ENCODE peak calls at places on chromosomes 1 and 21, in eight cellular contexts. X is uterus, M is GM12878, A is suprapubic skin, Y is body of pancreas, E is ovary, U is breast epithelium, T is prostate gland. V is an unnamed sample.
A peak's percentile ranks its signal among the peaks of the same experiment; 100 is the strongest.

GRCh38 chr1:163824006-163824405 is 502.3 kb downstream of the NUF2 start:
- DNase-seq in Y (no peak), U (no peak), A (no peak), M (no peak), T (no peak), X (peak; percentile 40), E (peak; percentile 9), V (no peak)

GRCh38 chr1:75725861-75726361 is 1.4 kb downstream of the ACADM start:
- DNase-seq in U (no peak), M (no peak), X (no peak), A (no peak), T (no peak), Y (peak; percentile 63), E (peak; percentile 20), V (no peak)

GRCh38 chr1:20999525-21000244 is 177.0 kb downstream of the EIF4G3 start:
- DNase-seq in M (no peak), T (no peak), X (no peak), U (no peak), A (no peak), E (no peak), Y (no peak), V (no peak)

GRCh38 chr1:206472454-206472853 is 2.2 kb downstream of the IKBKE start:
- DNase-seq in U (no peak), M (no peak), E (no peak), A (no peak), T (no peak), X (peak; percentile 56), Y (no peak), V (no peak)

GRCh38 chr1:115469703-115470476 is 131.8 kb upstream of the NGF start:
- DNase-seq in Y (peak; percentile 59), T (no peak), U (no peak), M (no peak), E (peak; percentile 64), X (peak; percentile 47), A (no peak), V (no peak)

GRCh38 chr21:45747802-45748445 is 104.4 kb downstream of the PCBP3 start:
- DNase-seq in T (peak; percentile 22), U (no peak), Y (no peak), X (no peak), M (no peak), E (no peak), A (no peak), V (no peak)

GRCh38 chr1:8752921-8753713 is 64.3 kb downstream of the RERE start:
- DNase-seq in Y (no peak), E (no peak), A (no peak), X (no peak), U (no peak), M (no peak), T (no peak), V (no peak)

GRCh38 chr1:61397915-61398314 is 315.6 kb downstream of the NFIA start:
- DNase-seq in X (no peak), Y (no peak), U (no peak), E (no peak), T (peak; percentile 13), A (no peak), M (no peak), V (no peak)

GRCh38 chr1:9197186-9198099 is 37.1 kb upstream of the H6PD start:
- DNase-seq in A (no peak), E (no peak), Y (no peak), X (no peak), T (no peak), M (no peak), U (no peak), V (no peak)

GRCh38 chr21:46559291-46559983 is 45.4 kb downstream of the S100B start:
- DNase-seq in A (no peak), E (no peak), T (no peak), M (peak; percentile 34), Y (no peak), X (no peak), U (no peak), V (no peak)

GRCh38 chr1:204723131-204723787 is 37.7 kb upstream of the LRRN2 start:
- DNase-seq in X (no peak), U (no peak), M (no peak), T (no peak), A (no peak), Y (no peak), E (no peak), V (no peak)

GRCh38 chr1:99565606-99566289 is 80.2 kb upstream of the PALMD start:
- DNase-seq in A (no peak), M (no peak), Y (no peak), T (no peak), U (no peak), X (no peak), E (no peak), V (no peak)

GRCh38 chr1:166127003-166127402 is 39.8 kb downstream of the FAM78B start:
- DNase-seq in U (no peak), X (no peak), A (no peak), Y (no peak), T (no peak), M (no peak), E (no peak), V (no peak)

GRCh38 chr1:103284270-103284669 is 175.9 kb upstream of the COL11A1 start:
- DNase-seq in U (no peak), M (no peak), Y (no peak), A (no peak), T (no peak), E (no peak), X (no peak), V (no peak)

GRCh38 chr1:211944733-211945500 is 90.4 kb downstream of the INTS7 start:
- DNase-seq in M (no peak), U (peak; percentile 77), Y (peak; percentile 68), X (no peak), E (no peak), A (no peak), T (peak; percentile 87), V (no peak)

GRCh38 chr1:43274125-43274803 is 4.5 kb downstream of the TMEM125 start:
- DNase-seq in A (peak; percentile 57), T (no peak), U (no peak), M (no peak), E (no peak), Y (no peak), X (no peak), V (no peak)

GRCh38 chr1:173475564-173476196 is 1.5 kb upstream of the PRDX6 start:
- DNase-seq in A (no peak), Y (no peak), M (no peak), E (no peak), X (no peak), T (peak; percentile 22), U (no peak), V (no peak)

GRCh38 chr1:211126622-211127021 is 7.3 kb downstream of the KCNH1 start:
- DNase-seq in M (no peak), X (no peak), T (no peak), Y (no peak), A (no peak), E (no peak), U (no peak), V (no peak)

GRCh38 chr1:65059930-65060538 is 88.0 kb upstream of the AK4 start:
- DNase-seq in E (no peak), X (no peak), A (no peak), T (no peak), U (no peak), M (no peak), Y (no peak), V (no peak)

DNA sequence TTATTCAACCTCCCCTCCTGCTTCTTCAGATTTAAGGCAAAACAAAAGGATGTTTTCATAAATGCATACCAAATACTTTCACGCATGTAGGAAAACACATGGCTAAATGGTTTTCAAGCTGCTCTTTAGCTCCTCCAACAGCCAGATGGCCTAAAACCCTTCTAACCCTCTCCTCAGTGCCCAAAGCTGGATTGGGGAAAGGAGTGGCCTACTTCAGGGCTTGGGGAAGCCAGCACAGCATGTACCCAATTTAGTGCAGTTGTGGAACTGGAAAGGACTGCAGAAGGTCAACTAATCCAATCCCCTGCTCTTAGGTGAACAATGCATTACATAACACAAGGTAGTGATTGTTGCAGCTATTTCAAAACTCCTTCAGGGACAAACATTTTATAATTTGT is 9.3 kb downstream of the F5 start:
- DNase-seq in X (no peak), A (no peak), M (no peak), Y (no peak), E (no peak), U (no peak), T (no peak), V (no peak)
- TF ChIP-seq POLR2A in X (no peak), A (no peak), M (no peak), Y (no peak), E (no peak), U (no peak), T (no peak), V (no peak)

GRCh38 chr1:224503161-224504118 is 68.8 kb upstream of the WDR26 start:
- DNase-seq in T (peak; percentile 96), U (peak; percentile 82), Y (peak; percentile 94), M (peak; percentile 51), E (peak; percentile 65), A (peak; percentile 94), X (peak; percentile 62), V (peak; percentile 42)
- H3K4me3 ChIP-seq in T (no peak overlapping the region), U (peak overlapping the region; percentile 23), Y (no peak overlapping the region), M (peak overlapping the region; percentile 24), E (no peak overlapping the region), A (peak overlapping the region; percentile 31), X (no peak overlapping the region), V (peak overlapping the region; percentile 3)

GRCh38 chr21:42231761-42232160 is 12.8 kb downstream of the ABCG1 start:
- DNase-seq in U (no peak), M (no peak), X (no peak), E (no peak), A (no peak), T (no peak), Y (no peak), V (no peak)

GRCh38 chr21:42228709-42229220 is 9.8 kb downstream of the ABCG1 start:
- DNase-seq in E (no peak), A (no peak), M (no peak), U (no peak), T (no peak), Y (no peak), X (no peak), V (no peak)

GRCh38 chr21:42232176-42232825 is 13.4 kb downstream of the ABCG1 start:
- DNase-seq in U (no peak), M (no peak), T (no peak), E (no peak), X (no peak), Y (no peak), A (no peak), V (no peak)

GRCh38 chr21:42229676-42230075 is 10.7 kb downstream of the ABCG1 start:
- DNase-seq in X (no peak), Y (no peak), M (no peak), E (no peak), A (no peak), U (no peak), T (no peak), V (no peak)

DNA sequence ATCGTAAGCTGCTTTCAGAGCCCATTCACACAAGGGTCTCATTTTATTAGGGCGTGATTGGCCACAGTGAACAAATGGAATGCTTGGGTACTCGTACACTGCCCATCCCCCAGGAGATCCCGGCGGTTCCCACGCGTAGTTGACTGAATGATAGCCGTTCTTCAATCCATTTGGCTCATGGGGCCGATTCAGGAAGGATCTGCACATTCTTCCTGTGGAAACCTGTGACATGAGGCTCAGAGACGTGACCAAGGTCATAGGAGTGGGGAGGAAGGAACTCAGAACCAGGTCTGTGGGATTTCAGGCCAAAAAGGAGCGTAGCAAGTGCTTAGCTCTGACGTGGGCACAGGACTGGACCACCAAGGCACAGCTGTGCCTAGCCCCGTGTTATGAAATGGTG is 11.7 kb downstream of the ABCG1 start:
- DNase-seq in A (no peak), M (no peak), T (no peak), Y (no peak), X (no peak), U (no peak), E (no peak), V (no peak)
- TF ChIP-seq POLR2A in A (no peak), M (no peak), T (no peak), Y (no peak), X (no peak), U (no peak), E (no peak), V (no peak)

GRCh38 chr1:219088778-219089557 is 84.7 kb upstream of the LYPLAL1 start:
- DNase-seq in E (no peak), Y (no peak), A (no peak), U (no peak), X (no peak), T (no peak), M (peak; percentile 61), V (no peak)
- H3K4me3 ChIP-seq in E (no peak overlapping the region), Y (no peak overlapping the region), A (no peak overlapping the region), U (no peak overlapping the region), X (no peak overlapping the region), T (no peak overlapping the region), M (no peak overlapping the region), V (no peak overlapping the region)

V was measured in esophagus squamous epithelium.